ENCODE peak calls at places on chromosomes 5 and 9, in ten cellular contexts. N is hippocampal formation; V is ascending aorta; Y is ELR; S is NCI-H1092; F is amniotic epithelial cell; R is mesothelial cell of epicardium; M is stimulated activated CD4-positive, alpha-beta T cell treated with anti-CD3 and anti-CD28 coated beads, Interleukin-15, amount 100 ng/mL, for 1 hour; A is cardiac muscle cell; K is activated CD8-positive, alpha-beta memory T cell treated with anti-CD3 and anti-CD28 coated beads, Interleukin-2, amount 50 U/mL, for 48 hours. O is an unnamed sample.

GRCh38 chr5:107670927-107671741 is at the start of gene EFNA5:
- DNase-seq in K (peak), M (no peak), Y (peak), A (peak), S (no peak), R (peak), N (no peak), V (peak), F (peak), O (peak)

GRCh38 chr5:34412769-34413168 is 243.4 kb upstream of the RAI14 start:
- DNase-seq in A (no peak), F (peak), N (no peak), S (no peak), Y (peak), M (no peak), V (no peak), K (no peak), R (no peak), O (no peak)

GRCh38 chr9:100637787-100638186 is 59.9 kb downstream of the CAVIN4 start:
- DNase-seq in K (no peak), S (no peak), F (no peak), N (no peak), R (no peak), V (no peak), A (no peak), M (no peak), Y (no peak), O (no peak)

GRCh38 chr5:16902846-16903245 is 33.2 kb downstream of the MYO10 start:
- DNase-seq in V (no peak), R (no peak), Y (no peak), F (peak), N (no peak), K (no peak), A (no peak), M (no peak), S (no peak), O (no peak)

GRCh38 chr5:34008721-34009120 is 871 bp upstream of the AMACR start:
- DNase-seq in M (no peak), K (no peak), N (no peak), V (no peak), F (peak), R (no peak), Y (no peak), S (no peak), A (peak), O (no peak)

GRCh38 chr9:133457233-133457632 is 2.5 kb upstream of the CACFD1 start:
- DNase-seq in F (no peak), Y (no peak), M (no peak), N (no peak), V (no peak), A (no peak), S (no peak), R (no peak), K (no peak), O (no peak)

GRCh38 chr5:100909034-100909433 is 6.0 kb upstream of the ST8SIA4 start:
- DNase-seq in Y (no peak), N (no peak), A (no peak), F (no peak), K (no peak), V (no peak), M (no peak), R (no peak), S (no peak), O (no peak)

GRCh38 chr9:21542780-21543179 is 60.7 kb upstream of the IFNE start:
- DNase-seq in F (peak), N (no peak), A (peak), S (no peak), Y (no peak), K (no peak), V (no peak), M (no peak), R (no peak), O (no peak)

GRCh38 chr9:94140791-94141790 is 56.8 kb downstream of the PTPDC1 start:
- DNase-seq in R (peak), K (no peak), A (peak), Y (no peak), N (no peak), V (no peak), F (peak), S (no peak), M (no peak), O (no peak)

GRCh38 chr5:150286820-150287219 is 2.8 kb downstream of the CAMK2A start:
- DNase-seq in Y (peak), N (no peak), A (no peak), S (no peak), M (no peak), V (no peak), K (no peak), R (no peak), F (no peak), O (no peak)

GRCh38 chr9:19232117-19232829 is 1.8 kb downstream of the DENND4C start:
- DNase-seq in S (no peak), F (no peak), N (peak), K (no peak), R (no peak), A (no peak), V (no peak), M (no peak), Y (peak), O (no peak)

GRCh38 chr5:111259636-111260035 is 35.5 kb downstream of the CAMK4 start:
- DNase-seq in Y (no peak), R (no peak), F (no peak), K (no peak), A (no peak), V (no peak), S (no peak), M (no peak), N (no peak), O (no peak)

GRCh38 chr9:136047775-136048559 is 47.1 kb downstream of the NACC2 start:
- DNase-seq in R (no peak), V (no peak), Y (no peak), N (no peak), K (no peak), F (no peak), S (no peak), A (no peak), M (no peak), O (no peak)

GRCh38 chr9:37916471-37917314 is 12.8 kb upstream of the SLC25A51 start:
- DNase-seq in S (peak), K (no peak), M (no peak), N (no peak), V (no peak), A (no peak), F (no peak), Y (no peak), R (no peak), O (no peak)

O was measured in NCI-H1694.